ENCODE peak calls at places on chromosomes 7 and 10, in five cellular contexts. One of them, this sample, is unnamed.

GRCh38 chr7:128948312-128948973 is 10.7 kb downstream of the IRF5 start:
- DNase-seq in MCF 10A: no peak
- DNase-seq in NCI-H1417: no peak
- DNase-seq in AG09309: no peak
- DNase-seq in foreskin keratinocyte: no peak
- DNase-seq in this sample: no peak

GRCh38 chr10:20157314-20157713 is 341.1 kb downstream of the PLXDC2 start:
- DNase-seq in MCF 10A: no peak
- DNase-seq in NCI-H1417: no peak
- DNase-seq in AG09309: no peak
- DNase-seq in foreskin keratinocyte: no peak
- DNase-seq in this sample: no peak

GRCh38 chr10:97858001-97858439 is 8.4 kb downstream of the GOLGA7B start:
- DNase-seq in MCF 10A: no peak
- DNase-seq in NCI-H1417: no peak
- DNase-seq in AG09309: no peak
- DNase-seq in foreskin keratinocyte: no peak
- DNase-seq in this sample: no peak

GRCh38 chr7:140610204-140611165 is 30.1 kb downstream of the DENND2A start:
- DNase-seq in MCF 10A: no peak
- DNase-seq in NCI-H1417: no peak
- DNase-seq in AG09309: no peak
- DNase-seq in foreskin keratinocyte: no peak
- DNase-seq in this sample: no peak

GRCh38 chr10:131882590-131883451 is 18.0 kb upstream of the PPP2R2D start:
- DNase-seq in MCF 10A: no peak
- DNase-seq in NCI-H1417: no peak
- DNase-seq in AG09309: no peak
- DNase-seq in foreskin keratinocyte: no peak
- DNase-seq in this sample: no peak

GRCh38 chr10:20073164-20073563 is 256.9 kb downstream of the PLXDC2 start:
- DNase-seq in MCF 10A: no peak
- DNase-seq in NCI-H1417: no peak
- DNase-seq in AG09309: no peak
- DNase-seq in foreskin keratinocyte: no peak
- DNase-seq in this sample: no peak

GRCh38 chr10:132109341-132110072 is 43.8 kb downstream of the JAKMIP3 start:
- DNase-seq in MCF 10A: no peak
- DNase-seq in NCI-H1417: no peak
- DNase-seq in AG09309: no peak
- DNase-seq in foreskin keratinocyte: no peak
- DNase-seq in this sample: no peak

GRCh38 chr10:103554488-103555320 is 61.2 kb downstream of the NEURL1 start:
- DNase-seq in MCF 10A: peak; percentile 46
- DNase-seq in NCI-H1417: peak; percentile 67
- DNase-seq in AG09309: peak; percentile 21
- DNase-seq in foreskin keratinocyte: peak; percentile 19
- DNase-seq in this sample: peak; percentile 20

GRCh38 chr7:64433590-64433989 is 119.8 kb downstream of the ZNF736 start:
- DNase-seq in MCF 10A: no peak
- DNase-seq in NCI-H1417: no peak
- DNase-seq in AG09309: no peak
- DNase-seq in foreskin keratinocyte: no peak
- DNase-seq in this sample: no peak

GRCh38 chr7:5553298-5553877 is 129.8 kb upstream of the TNRC18 start:
- DNase-seq in MCF 10A: peak; percentile 38
- DNase-seq in NCI-H1417: no peak
- DNase-seq in AG09309: no peak
- DNase-seq in foreskin keratinocyte: no peak
- DNase-seq in this sample: no peak

GRCh38 chr7:27191081-27191715 is 6.2 kb upstream of the HOXA11 start:
- DNase-seq in MCF 10A: no peak
- DNase-seq in NCI-H1417: no peak
- DNase-seq in AG09309: no peak
- DNase-seq in foreskin keratinocyte: no peak
- DNase-seq in this sample: no peak

GRCh38 chr7:6268909-6269306 is 3.5 kb downstream of the CYTH3 start:
- DNase-seq in MCF 10A: no peak
- DNase-seq in NCI-H1417: no peak
- DNase-seq in AG09309: no peak
- DNase-seq in foreskin keratinocyte: no peak
- DNase-seq in this sample: no peak

GRCh38 chr10:130513686-130514476 is 377.7 kb downstream of the GLRX3 start:
- DNase-seq in MCF 10A: no peak
- DNase-seq in NCI-H1417: no peak
- DNase-seq in AG09309: no peak
- DNase-seq in foreskin keratinocyte: no peak
- DNase-seq in this sample: no peak

GRCh38 chr7:46352335-46352954 is 431.4 kb upstream of the IGFBP3 start:
- DNase-seq in MCF 10A: peak; percentile 71
- DNase-seq in NCI-H1417: no peak
- DNase-seq in AG09309: peak; percentile 23
- DNase-seq in foreskin keratinocyte: peak; percentile 28
- DNase-seq in this sample: peak; percentile 65

GRCh38 chr10:7184660-7185366 is 226.0 kb downstream of the SFMBT2 start:
- DNase-seq in MCF 10A: no peak
- DNase-seq in NCI-H1417: no peak
- DNase-seq in AG09309: no peak
- DNase-seq in foreskin keratinocyte: no peak
- DNase-seq in this sample: no peak

GRCh38 chr7:139456511-139456910 is 27.0 kb downstream of the KLRG2 start:
- DNase-seq in MCF 10A: no peak
- DNase-seq in NCI-H1417: no peak
- DNase-seq in AG09309: no peak
- DNase-seq in foreskin keratinocyte: no peak
- DNase-seq in this sample: no peak

GRCh38 chr7:116284390-116284789 is 74.1 kb downstream of the TES start:
- DNase-seq in MCF 10A: peak; percentile 46
- DNase-seq in NCI-H1417: no peak
- DNase-seq in AG09309: no peak
- DNase-seq in foreskin keratinocyte: peak; percentile 64
- DNase-seq in this sample: no peak

GRCh38 chr7:112898432-112899290 is 108.5 kb upstream of the TMEM168 start:
- DNase-seq in MCF 10A: peak; percentile 78
- DNase-seq in NCI-H1417: peak; percentile 71
- DNase-seq in AG09309: peak; percentile 16
- DNase-seq in foreskin keratinocyte: peak; percentile 19
- DNase-seq in this sample: peak; percentile 78

GRCh38 chr10:28012990-28013389 is 14.1 kb upstream of the ODAD2 start:
- DNase-seq in MCF 10A: no peak
- DNase-seq in NCI-H1417: no peak
- DNase-seq in AG09309: no peak
- DNase-seq in foreskin keratinocyte: no peak
- DNase-seq in this sample: no peak

GRCh38 chr10:123613346-123613850 is 52.8 kb upstream of the GPR26 start:
- DNase-seq in MCF 10A: no peak
- DNase-seq in NCI-H1417: no peak
- DNase-seq in AG09309: no peak
- DNase-seq in foreskin keratinocyte: no peak
- DNase-seq in this sample: no peak

GRCh38 chr7:39125849-39126248 is 148.1 kb downstream of the POU6F2 start:
- DNase-seq in MCF 10A: no peak
- DNase-seq in NCI-H1417: no peak
- DNase-seq in AG09309: no peak
- DNase-seq in foreskin keratinocyte: no peak
- DNase-seq in this sample: no peak

GRCh38 chr7:1260236-1260635 is 27.6 kb downstream of the UNCX start:
- DNase-seq in MCF 10A: no peak
- DNase-seq in NCI-H1417: no peak
- DNase-seq in AG09309: no peak
- DNase-seq in foreskin keratinocyte: no peak
- DNase-seq in this sample: no peak

GRCh38 chr7:49523870-49524269 is 249.6 kb upstream of the VWC2 start:
- DNase-seq in MCF 10A: no peak
- DNase-seq in NCI-H1417: no peak
- DNase-seq in AG09309: no peak
- DNase-seq in foreskin keratinocyte: no peak
- DNase-seq in this sample: no peak

GRCh38 chr7:673681-674453 is 52.6 kb upstream of the DNAAF5 start:
- DNase-seq in MCF 10A: no peak
- DNase-seq in NCI-H1417: no peak
- DNase-seq in AG09309: no peak
- DNase-seq in foreskin keratinocyte: no peak
- DNase-seq in this sample: no peak

GRCh38 chr10:91340613-91341362 is 69.4 kb upstream of the HECTD2 start:
- DNase-seq in MCF 10A: peak; percentile 86
- DNase-seq in NCI-H1417: no peak
- DNase-seq in AG09309: peak; percentile 79
- DNase-seq in foreskin keratinocyte: peak; percentile 92
- DNase-seq in this sample: peak; percentile 94

GRCh38 chr10:133489816-133490588 is 36.3 kb downstream of the SCART1 start:
- DNase-seq in MCF 10A: no peak
- DNase-seq in NCI-H1417: no peak
- DNase-seq in AG09309: no peak
- DNase-seq in foreskin keratinocyte: no peak
- DNase-seq in this sample: no peak

GRCh38 chr10:8280946-8281345 is 226.5 kb downstream of the GATA3 start:
- DNase-seq in MCF 10A: no peak
- DNase-seq in NCI-H1417: no peak
- DNase-seq in AG09309: no peak
- DNase-seq in foreskin keratinocyte: no peak
- DNase-seq in this sample: no peak

GRCh38 chr7:1095621-1096155 is 7.8 kb downstream of the GPER1 start:
- DNase-seq in MCF 10A: no peak
- DNase-seq in NCI-H1417: no peak
- DNase-seq in AG09309: no peak
- DNase-seq in foreskin keratinocyte: no peak
- DNase-seq in this sample: no peak

GRCh38 chr10:5629789-5630436 is 36.5 kb downstream of the ASB13 start:
- DNase-seq in MCF 10A: peak; percentile 80
- DNase-seq in NCI-H1417: peak; percentile 71
- DNase-seq in AG09309: peak; percentile 46
- DNase-seq in foreskin keratinocyte: peak; percentile 44
- DNase-seq in this sample: peak; percentile 65

GRCh38 chr7:12322287-12322902 is 81.3 kb downstream of the VWDE start:
- DNase-seq in MCF 10A: peak; percentile 38
- DNase-seq in NCI-H1417: no peak
- DNase-seq in AG09309: no peak
- DNase-seq in foreskin keratinocyte: no peak
- DNase-seq in this sample: peak; percentile 51

GRCh38 chr10:124011464-124011863 is 81.9 kb downstream of the CHST15 start:
- DNase-seq in MCF 10A: peak; percentile 23
- DNase-seq in NCI-H1417: no peak
- DNase-seq in AG09309: no peak
- DNase-seq in foreskin keratinocyte: peak; percentile 47
- DNase-seq in this sample: no peak

GRCh38 chr10:17737021-17737965 is 14.7 kb upstream of the TMEM236 start:
- DNase-seq in MCF 10A: peak; percentile 43
- DNase-seq in NCI-H1417: peak; percentile 1
- DNase-seq in AG09309: no peak
- DNase-seq in foreskin keratinocyte: no peak
- DNase-seq in this sample: peak; percentile 43

GRCh38 chr7:47444376-47445098 is 137.4 kb downstream of the TNS3 start:
- DNase-seq in MCF 10A: peak; percentile 38
- DNase-seq in NCI-H1417: no peak
- DNase-seq in AG09309: no peak
- DNase-seq in foreskin keratinocyte: no peak
- DNase-seq in this sample: peak; percentile 23

GRCh38 chr10:61296161-61296560 is 157.0 kb downstream of the TMEM26 start:
- DNase-seq in MCF 10A: no peak
- DNase-seq in NCI-H1417: no peak
- DNase-seq in AG09309: no peak
- DNase-seq in foreskin keratinocyte: no peak
- DNase-seq in this sample: no peak

GRCh38 chr7:816751-817671 is 15.3 kb upstream of the SUN1 start:
- DNase-seq in MCF 10A: peak; percentile 37
- DNase-seq in NCI-H1417: peak; percentile 32
- DNase-seq in AG09309: no peak
- DNase-seq in foreskin keratinocyte: no peak
- DNase-seq in this sample: peak; percentile 49

GRCh38 chr7:45982912-45983719 is 62.0 kb upstream of the IGFBP3 start:
- DNase-seq in MCF 10A: no peak
- DNase-seq in NCI-H1417: no peak
- DNase-seq in AG09309: no peak
- DNase-seq in foreskin keratinocyte: no peak
- DNase-seq in this sample: no peak

GRCh38 chr7:14340415-14341079 is 351.1 kb upstream of the ETV1 start:
- DNase-seq in MCF 10A: no peak
- DNase-seq in NCI-H1417: no peak
- DNase-seq in AG09309: no peak
- DNase-seq in foreskin keratinocyte: no peak
- DNase-seq in this sample: no peak

GRCh38 chr7:29723599-29723998 is 82.7 kb upstream of the WIPF3 start:
- DNase-seq in MCF 10A: peak; percentile 8
- DNase-seq in NCI-H1417: no peak
- DNase-seq in AG09309: no peak
- DNase-seq in foreskin keratinocyte: peak; percentile 7
- DNase-seq in this sample: peak; percentile 32

GRCh38 chr7:88395720-88396119 is 89.0 kb upstream of the STEAP4 start:
- DNase-seq in MCF 10A: no peak
- DNase-seq in NCI-H1417: no peak
- DNase-seq in AG09309: no peak
- DNase-seq in foreskin keratinocyte: no peak
- DNase-seq in this sample: no peak

This sample was measured in endothelial cell of umbilical vein.